ENCODE peak calls at places on chromosomes 16 and 17, in four cellular contexts. One of them, this sample, is unnamed.

GRCh38 chr17:64291268-64291851 is 28.3 kb upstream of the TEX2 start:
- DNase-seq in naive thymus-derived CD4-positive, alpha-beta T cell: no peak
- DNase-seq in NCI-H2081: no peak
- DNase-seq in lung microvascular endothelial cell: peak
- DNase-seq in this sample: no peak

GRCh38 chr17:53627511-53627910 is 195.2 kb upstream of the KIF2B start:
- DNase-seq in naive thymus-derived CD4-positive, alpha-beta T cell: no peak
- DNase-seq in lung microvascular endothelial cell: peak
- DNase-seq in NCI-H2081: no peak
- DNase-seq in this sample: peak

GRCh38 chr17:27459433-27459832 is 3.2 kb downstream of the KSR1 start:
- DNase-seq in NCI-H2081: no peak
- DNase-seq in lung microvascular endothelial cell: no peak
- DNase-seq in naive thymus-derived CD4-positive, alpha-beta T cell: no peak
- DNase-seq in this sample: no peak

GRCh38 chr16:24540575-24541240 is 1.3 kb downstream of the RBBP6 start:
- DNase-seq in naive thymus-derived CD4-positive, alpha-beta T cell: peak
- DNase-seq in NCI-H2081: no peak
- DNase-seq in lung microvascular endothelial cell: peak
- DNase-seq in this sample: peak

GRCh38 chr17:70137451-70138230 is 31.7 kb upstream of the KCNJ2 start:
- DNase-seq in naive thymus-derived CD4-positive, alpha-beta T cell: no peak
- DNase-seq in lung microvascular endothelial cell: peak
- DNase-seq in NCI-H2081: no peak
- DNase-seq in this sample: peak

GRCh38 chr17:37148171-37148570 is 199.4 kb downstream of the AATF start:
- DNase-seq in lung microvascular endothelial cell: no peak
- DNase-seq in NCI-H2081: no peak
- DNase-seq in naive thymus-derived CD4-positive, alpha-beta T cell: no peak
- DNase-seq in this sample: no peak

GRCh38 chr16:12881182-12881581 is 20.2 kb upstream of the SHISA9 start:
- DNase-seq in lung microvascular endothelial cell: no peak
- DNase-seq in naive thymus-derived CD4-positive, alpha-beta T cell: no peak
- DNase-seq in NCI-H2081: no peak
- DNase-seq in this sample: no peak

GRCh38 chr17:51725185-51725584 is 433.3 kb downstream of the CA10 start:
- DNase-seq in naive thymus-derived CD4-positive, alpha-beta T cell: no peak
- DNase-seq in NCI-H2081: no peak
- DNase-seq in lung microvascular endothelial cell: no peak
- DNase-seq in this sample: no peak

GRCh38 chr16:77558786-77559185 is 124.0 kb upstream of the ADAMTS18 start:
- DNase-seq in lung microvascular endothelial cell: no peak
- DNase-seq in NCI-H2081: no peak
- DNase-seq in naive thymus-derived CD4-positive, alpha-beta T cell: no peak
- DNase-seq in this sample: no peak

GRCh38 chr16:31487720-31488629 is 5.1 kb downstream of the SLC5A2 start:
- DNase-seq in naive thymus-derived CD4-positive, alpha-beta T cell: peak
- DNase-seq in lung microvascular endothelial cell: no peak
- DNase-seq in NCI-H2081: peak
- DNase-seq in this sample: no peak

GRCh38 chr17:71995570-71995969 is 125.2 kb upstream of the SOX9 start:
- DNase-seq in naive thymus-derived CD4-positive, alpha-beta T cell: no peak
- DNase-seq in NCI-H2081: no peak
- DNase-seq in lung microvascular endothelial cell: no peak
- DNase-seq in this sample: no peak

GRCh38 chr16:2919511-2920255 is 8.0 kb downstream of the FLYWCH1 start:
- DNase-seq in NCI-H2081: peak
- DNase-seq in naive thymus-derived CD4-positive, alpha-beta T cell: peak
- DNase-seq in lung microvascular endothelial cell: peak
- DNase-seq in this sample: peak

This sample was measured in AG10803.